ENCODE peak calls at places on chromosomes 5 and 9, in four cellular contexts. V, S, Z and O are unnamed samples.

GRCh38 chr9:135602789-135603481 is 36.4 kb downstream of the GLT6D1 start:
- DNase-seq in S (peak; percentile 86), V (peak; percentile 46), Z (peak; percentile 27), O (peak; percentile 68)

GRCh38 chr5:69261034-69261433 is 26.3 kb downstream of the CDK7 start:
- DNase-seq in S (no peak), Z (peak; percentile 83), V (no peak), O (no peak)

GRCh38 chr9:136143215-136144001 is 24.7 kb upstream of the TMEM250 start:
- DNase-seq in Z (peak; percentile 9), S (peak; percentile 86), V (no peak), O (no peak)

GRCh38 chr5:114185274-114185673 is 176.6 kb upstream of the KCNN2 start:
- DNase-seq in V (no peak), S (no peak), Z (no peak), O (no peak)

GRCh38 chr9:137147091-137147792 is 8.3 kb downstream of the GRIN1 start:
- DNase-seq in S (no peak), Z (no peak), V (no peak), O (no peak)

GRCh38 chr9:121625590-121625989 is 25.8 kb upstream of the DAB2IP start:
- DNase-seq in Z (no peak), S (no peak), V (no peak), O (no peak)

GRCh38 chr5:492314-492893 is 31.8 kb downstream of the SLC9A3 start:
- DNase-seq in Z (no peak), V (no peak), S (no peak), O (no peak)

GRCh38 chr9:15856591-15856990 is 303.7 kb downstream of the CCDC171 start:
- DNase-seq in Z (peak; percentile 87), V (no peak), S (no peak), O (no peak)

GRCh38 chr9:138047469-138048040 is 170.0 kb downstream of the CACNA1B start:
- DNase-seq in Z (no peak), V (no peak), S (peak; percentile 26), O (no peak)

GRCh38 chr5:6556802-6557102 is 76.1 kb downstream of the NSUN2 start:
- DNase-seq in V (no peak), Z (no peak), S (no peak), O (no peak)

GRCh38 chr5:68264024-68264956 is 48.7 kb downstream of the PIK3R1 start:
- DNase-seq in S (no peak), V (no peak), Z (peak; percentile 81), O (no peak)

GRCh38 chr9:32706004-32706749 is 70.7 kb upstream of the TAF1L start:
- DNase-seq in Z (peak; percentile 15), V (no peak), S (no peak), O (no peak)

GRCh38 chr5:123269436-123269835 is 153.8 kb downstream of the CEP120 start:
- DNase-seq in V (no peak), Z (no peak), S (no peak), O (no peak)

GRCh38 chr9:93170571-93170970 is 13.4 kb upstream of the WNK2 start:
- DNase-seq in S (no peak), V (no peak), Z (no peak), O (no peak)

GRCh38 chr5:13957032-13957645 is 12.7 kb upstream of the DNAH5 start:
- DNase-seq in S (no peak), V (peak; percentile 56), Z (peak; percentile 78), O (peak; percentile 32)

GRCh38 chr9:90365646-90366045 is 277.0 kb downstream of the DIRAS2 start:
- DNase-seq in V (no peak), S (no peak), Z (no peak), O (no peak)

GRCh38 chr5:1268666-1269065 is 26.2 kb downstream of the TERT start:
- DNase-seq in S (no peak), V (no peak), Z (no peak), O (no peak)

GRCh38 chr5:156741516-156741915 is 108.6 kb upstream of the PPP1R2B start:
- DNase-seq in Z (no peak), V (no peak), S (no peak), O (no peak)

GRCh38 chr9:87662808-87663528 is 63.0 kb upstream of the CTSL start:
- DNase-seq in S (peak; percentile 96), Z (peak; percentile 44), V (peak; percentile 49), O (peak; percentile 39)

GRCh38 chr5:32352685-32353084 is 39.9 kb upstream of the MTMR12 start:
- DNase-seq in S (no peak), Z (no peak), V (no peak), O (no peak)

GRCh38 chr5:80346055-80346454 is 26.3 kb downstream of the SPZ1 start:
- DNase-seq in Z (no peak), V (no peak), S (no peak), O (peak; percentile 53)

GRCh38 chr5:84791730-84792129 is 407.1 kb upstream of the EDIL3 start:
- DNase-seq in V (no peak), S (no peak), Z (no peak), O (no peak)

GRCh38 chr9:112809351-112809848 is 58.8 kb downstream of the SNX30 start:
- DNase-seq in V (no peak), Z (no peak), S (no peak), O (no peak)

GRCh38 chr5:94467560-94468504 is 150.6 kb downstream of the KIAA0825 start:
- DNase-seq in S (no peak), Z (no peak), V (no peak), O (no peak)

GRCh38 chr5:35971186-35971877 is 19.9 kb downstream of the UGT3A1 start:
- DNase-seq in Z (no peak), S (no peak), V (no peak), O (peak; percentile 58)

GRCh38 chr9:88060746-88061145 is 77.5 kb downstream of the SPATA31C2 start:
- DNase-seq in V (no peak), Z (no peak), S (no peak), O (no peak)

GRCh38 chr9:111484564-111484878 is 338 bp upstream of the ECPAS start:
- DNase-seq in V (no peak), Z (peak; percentile 15), S (no peak), O (no peak)
- H2BK120ac ChIP-seq in V (no peak overlapping the region), Z (peak overlapping the region; percentile 36), S (peak overlapping the region; percentile 72), O (peak overlapping the region; percentile 79)

GRCh38 chr5:178872302-178872701 is 12.5 kb downstream of the ZNF354B start:
- DNase-seq in S (no peak), V (no peak), Z (no peak), O (no peak)
- H3K9me3 ChIP-seq in S (peaks cover 11% of the 10 kb centered on the region), V (peaks cover 85% of the 10 kb centered on the region), Z (peaks cover 35% of the 10 kb centered on the region), O (peaks cover 19% of the 10 kb centered on the region)

GRCh38 chr9:35293381-35293780 is 131.6 kb downstream of the UNC13B start:
- DNase-seq in S (no peak), Z (no peak), V (peak; percentile 68), O (no peak)
- H3K23ac ChIP-seq in S (no peak overlapping the region), Z (no peak overlapping the region), V (no peak overlapping the region), O (no peak overlapping the region)

GRCh38 chr9:73090214-73090613 is 61.5 kb upstream of the ANXA1 start:
- DNase-seq in V (no peak), S (no peak), Z (no peak), O (no peak)

GRCh38 chr9:73089304-73089985 is 62.2 kb upstream of the ANXA1 start:
- DNase-seq in S (no peak), V (no peak), Z (no peak), O (no peak)

GRCh38 chr9:73093740-73094379 is 57.8 kb upstream of the ANXA1 start:
- DNase-seq in Z (peak; percentile 1), S (no peak), V (no peak), O (no peak)

GRCh38 chr9:73093016-73093739 is 58.5 kb upstream of the ANXA1 start:
- DNase-seq in Z (no peak), S (no peak), V (no peak), O (no peak)

GRCh38 chr9:73091909-73092308 is 59.8 kb upstream of the ANXA1 start:
- DNase-seq in V (no peak), Z (no peak), S (no peak), O (no peak)
- H2BK120ac ChIP-seq in V (no peak overlapping the region), Z (no peak overlapping the region), S (no peak overlapping the region), O (no peak overlapping the region)